ENCODE peak calls at places on chromosome 22, in eight cellular contexts. Y is psoas muscle, I is astrocyte of the spinal cord, S is fibroblast of mammary gland, Q is cardiac fibroblast, B is tibial nerve, W is fibroblast of pulmonary artery, O is brain microvascular endothelial cell. J is an unnamed sample.

GRCh38 chr22:32466496-32466895 is 2.2 kb upstream of the BPIFC start:
- DNase-seq in W (no peak), Q (no peak), B (no peak), Y (no peak), S (peak; percentile 13), O (no peak), I (no peak), J (no peak)

GRCh38 chr22:25208743-25209505 is 9.3 kb downstream of the CRYBB3 start:
- DNase-seq in Q (no peak), B (no peak), W (no peak), S (no peak), I (no peak), Y (no peak), O (no peak), J (no peak)

GRCh38 chr22:44347098-44347497 is 34.3 kb upstream of the SHISAL1 start:
- DNase-seq in Q (no peak), S (no peak), O (peak; percentile 40), I (no peak), B (no peak), W (no peak), Y (no peak), J (no peak)

GRCh38 chr22:29030016-29030617 is 31.5 kb downstream of the C22orf31 start:
- DNase-seq in O (no peak), S (peak; percentile 28), Q (peak; percentile 25), W (peak; percentile 16), Y (no peak), I (peak; percentile 76), B (no peak), J (no peak)

GRCh38 chr22:43829904-43830851 is 18.1 kb upstream of the EFCAB6 start:
- DNase-seq in S (peak; percentile 69), W (peak; percentile 45), O (no peak), I (peak; percentile 16), Q (peak; percentile 43), Y (peak; percentile 91), B (peak; percentile 79), J (peak; percentile 50)

GRCh38 chr22:35547993-35548761 is 7.5 kb downstream of the RASD2 start:
- DNase-seq in O (no peak), B (no peak), W (no peak), Q (no peak), Y (no peak), I (no peak), S (no peak), J (no peak)

GRCh38 chr22:32775957-32776356 is 25.5 kb upstream of the TIMP3 start:
- DNase-seq in S (no peak), B (no peak), Q (no peak), O (no peak), Y (no peak), W (no peak), I (no peak), J (no peak)

GRCh38 chr22:44180706-44181032 is at the start of gene PARVG:
- DNase-seq in I (no peak), Q (no peak), Y (no peak), W (no peak), O (no peak), S (no peak), B (no peak), J (no peak)

GRCh38 chr22:30309981-30310672 is 16.6 kb downstream of the TBC1D10A start:
- DNase-seq in I (no peak), Y (no peak), S (peak; percentile 45), O (no peak), W (no peak), Q (no peak), B (peak; percentile 67), J (peak; percentile 76)

GRCh38 chr22:43412808-43413785 is 1.3 kb downstream of the MPPED1 start:
- DNase-seq in Y (no peak), Q (no peak), S (no peak), W (no peak), O (no peak), B (no peak), I (no peak), J (no peak)

GRCh38 chr22:32103648-32104326 is 55.3 kb downstream of the C22orf42 start:
- DNase-seq in B (no peak), O (no peak), Q (peak; percentile 45), S (peak; percentile 27), W (peak; percentile 21), I (no peak), Y (no peak), J (peak; percentile 3)

GRCh38 chr22:24148586-24148985 is 32.7 kb upstream of the SUSD2 start:
- DNase-seq in O (no peak), I (no peak), B (no peak), Q (no peak), W (no peak), S (no peak), Y (no peak), J (no peak)

GRCh38 chr22:44730490-44731356 is 21.7 kb upstream of the ARHGAP8 start:
- DNase-seq in S (no peak), W (no peak), O (no peak), Q (no peak), B (no peak), Y (peak; percentile 37), I (no peak), J (no peak)

GRCh38 chr22:31302021-31302420 is 9.7 kb upstream of the PIK3IP1 start:
- DNase-seq in B (no peak), O (no peak), S (no peak), I (no peak), Y (no peak), Q (no peak), W (no peak), J (no peak)

GRCh38 chr22:28750471-28750881 is 8.6 kb downstream of the HSCB start:
- DNase-seq in W (peak; percentile 88), Y (no peak), B (no peak), I (peak; percentile 89), Q (peak; percentile 88), O (peak; percentile 72), S (peak; percentile 83), J (peak; percentile 59)

GRCh38 chr22:32444068-32444467 is 20.2 kb downstream of the BPIFC start:
- DNase-seq in Q (no peak), B (no peak), S (peak; percentile 2), O (no peak), Y (no peak), I (no peak), W (peak; percentile 4), J (peak; percentile 10)

GRCh38 chr22:31136155-31136554 is 4.2 kb downstream of the PLA2G3 start:
- DNase-seq in I (no peak), B (no peak), W (no peak), Q (no peak), Y (no peak), S (no peak), O (no peak), J (no peak)

GRCh38 chr22:26430600-26430999 is 1.5 kb downstream of the ASPHD2 start:
- DNase-seq in B (no peak), W (no peak), Y (no peak), I (no peak), Q (no peak), S (no peak), O (no peak), J (no peak)

GRCh38 chr22:40676644-40677043 is 2.6 kb upstream of the MCHR1 start:
- DNase-seq in B (no peak), S (no peak), O (no peak), I (no peak), Q (no peak), Y (no peak), W (no peak), J (no peak)

GRCh38 chr22:37342065-37342464 is 59.8 kb downstream of the CYTH4 start:
- DNase-seq in W (no peak), Q (no peak), I (no peak), S (no peak), Y (no peak), O (no peak), B (no peak), J (no peak)
- TF ChIP-seq CTCF in W (no peak), Q (no peak), I (no peak), S (no peak), Y (no peak), O (no peak), B (no peak), J (no peak)

DNA sequence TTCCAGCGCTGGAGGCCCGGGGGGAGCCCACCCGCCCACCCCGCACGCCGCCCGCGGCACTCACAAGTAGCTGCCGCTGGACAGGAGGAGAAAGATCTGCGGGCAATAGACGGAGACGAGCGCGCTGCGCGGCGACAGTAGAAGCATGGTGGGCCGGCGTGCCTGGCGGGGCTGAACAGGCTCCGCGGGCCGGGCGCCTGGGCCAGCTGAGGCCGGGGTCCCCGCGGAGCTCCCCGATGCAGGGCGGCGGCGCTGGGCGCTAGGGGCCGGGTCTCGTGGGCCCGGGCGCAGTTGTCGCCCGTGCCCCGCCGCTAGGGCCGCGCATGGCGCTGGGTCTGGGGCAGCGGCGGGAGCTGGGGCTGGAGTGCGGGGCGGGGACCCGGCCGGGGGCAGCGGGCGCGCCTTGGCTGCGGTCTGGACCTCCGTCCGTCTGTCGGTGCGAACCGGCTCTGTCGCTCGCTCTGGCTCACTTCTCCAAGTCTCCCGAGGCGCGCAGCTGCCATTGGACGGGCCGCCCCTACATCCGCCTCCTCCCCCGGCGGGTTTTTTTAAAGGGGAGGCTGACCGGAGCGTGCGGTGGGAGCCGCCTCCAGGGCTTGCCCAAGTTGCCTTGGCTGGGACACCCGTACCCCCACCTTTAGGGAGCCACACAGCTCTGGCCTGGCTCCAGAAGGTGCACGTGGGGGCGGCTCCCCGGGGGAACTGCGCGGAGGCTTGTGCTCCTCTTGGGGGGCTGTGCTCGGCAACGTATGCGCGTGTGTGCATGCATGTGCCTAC is 4.7 kb downstream of the WNT7B start:
- DNase-seq in Y (no peak), S (no peak), W (no peak), O (no peak), Q (no peak), I (peak; percentile 44), B (no peak), J (no peak)
- H3K4me3 ChIP-seq in Y (peak overlapping the region; percentile 50), S (no peak overlapping the region), W (no peak overlapping the region), O (peak overlapping the region; percentile 56), Q (no peak overlapping the region), I (peak overlapping the region; percentile 56), B (no peak overlapping the region), J (no peak overlapping the region)

GRCh38 chr22:46842606-46843005 is 80.2 kb downstream of the TBC1D22A start:
- DNase-seq in W (no peak), S (no peak), B (no peak), Q (no peak), O (no peak), I (no peak), Y (peak; percentile 76), J (no peak)
- TF ChIP-seq CTCF in W (no peak), S (no peak), B (no peak), Q (no peak), O (no peak), I (no peak), Y (no peak), J (no peak)

DNA sequence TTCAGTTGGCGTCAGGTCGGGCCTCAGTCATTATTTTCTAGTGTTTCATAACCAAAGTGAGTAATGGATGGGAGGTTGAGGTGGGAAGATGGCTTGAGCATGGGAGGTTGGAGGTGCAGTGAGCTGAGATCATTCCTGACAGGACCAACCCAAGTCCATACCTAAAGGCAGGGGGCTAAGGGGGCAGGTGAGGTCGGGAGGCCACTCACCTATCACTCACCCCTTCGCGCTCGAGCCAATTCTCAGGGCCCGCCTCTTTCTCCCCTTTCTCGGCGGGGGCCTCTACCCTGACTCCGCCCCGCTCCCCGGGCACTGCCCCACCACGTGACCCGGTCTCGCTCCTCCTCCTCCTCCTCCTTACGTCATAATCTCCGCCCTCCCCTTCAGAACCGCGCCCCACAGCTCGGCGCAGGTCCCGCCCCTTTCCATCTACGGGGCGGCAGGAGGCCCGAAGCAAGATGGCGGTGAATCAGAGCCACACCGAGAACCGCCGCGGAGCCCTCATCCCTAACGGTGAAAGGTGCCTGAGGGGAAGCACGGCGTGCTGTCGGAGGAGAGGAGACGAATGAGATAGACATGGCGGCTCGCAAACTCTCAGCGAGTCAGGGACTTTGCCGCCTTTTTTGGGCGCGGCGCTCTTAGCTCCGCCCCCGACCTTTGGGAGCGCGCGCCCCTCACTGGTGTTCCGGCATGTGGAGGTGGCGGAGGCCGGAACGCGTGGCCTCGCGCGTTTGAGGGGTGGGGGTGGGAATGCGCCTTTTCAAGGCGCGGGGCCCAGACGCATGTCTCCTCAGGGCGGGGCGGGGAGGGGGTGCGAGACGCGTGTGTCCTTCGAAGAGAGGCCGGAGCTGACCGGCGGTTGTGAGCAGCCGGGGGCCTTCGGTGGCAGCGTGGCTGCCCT is at the start of gene WBP2NL:
- DNase-seq in I (peak; percentile 80), Q (peak; percentile 80), S (peak; percentile 72), Y (peak; percentile 89), B (peak; percentile 67), O (peak; percentile 58), W (peak; percentile 80), J (peak; percentile 74)
- H3K4me3 ChIP-seq in I (peak within 1 kb of the TSS; percentile 44), Q (peak within 1 kb of the TSS; percentile 47), S (peak within 1 kb of the TSS; percentile 48), Y (peak within 1 kb of the TSS; percentile 73), B (peak within 1 kb of the TSS; percentile 40), O (peak within 1 kb of the TSS; percentile 58), W (peak within 1 kb of the TSS; percentile 55), J (peak within 1 kb of the TSS; percentile 36)

J was measured in foreskin fibroblast.